ENCODE peak calls at places on chromosomes 4 and X, in seven cellular contexts. R is activated CD8-positive, alpha-beta T cell treated with anti-CD3 and anti-CD28 coated beads for 36 hours; Z is neural crest cell; M is CD4-positive, alpha-beta T cell; Q is heart right ventricle; O is mammary epithelial cell; X is spleen. U is an unnamed sample.

GRCh38 chrX:52576946-52577345 is 60.1 kb upstream of the XAGE1B start:
- DNase-seq in R (no peak), X (no peak), O (peak; percentile 46), Q (no peak), M (no peak), Z (no peak), U (no peak)

GRCh38 chr4:1246111-1246881 is 2.6 kb downstream of the CTBP1 start:
- DNase-seq in O (peak; percentile 8), X (peak; percentile 78), Z (no peak), R (peak; percentile 48), M (no peak), Q (no peak), U (peak; percentile 8)

GRCh38 chrX:69618803-69619202 is 2.9 kb downstream of the EDA start:
- DNase-seq in Q (peak; percentile 25), Z (no peak), R (peak; percentile 8), M (no peak), O (no peak), X (no peak), U (no peak)

GRCh38 chrX:44947995-44948394 is 75.0 kb downstream of the KDM6A start:
- DNase-seq in X (no peak), Q (no peak), R (no peak), M (no peak), O (no peak), Z (no peak), U (no peak)

GRCh38 chr4:158915683-158916241 is 146.9 kb downstream of the FNIP2 start:
- DNase-seq in X (no peak), R (no peak), O (no peak), Z (no peak), Q (no peak), M (no peak), U (no peak)

GRCh38 chrX:39011454-39012204 is 210.4 kb downstream of the MID1IP1 start:
- DNase-seq in O (peak; percentile 16), X (no peak), Q (peak; percentile 10), M (no peak), R (no peak), Z (no peak), U (no peak)

GRCh38 chrX:15579778-15580747 is 20.7 kb downstream of the ACE2 start:
- DNase-seq in Q (peak; percentile 37), X (no peak), M (no peak), R (no peak), Z (no peak), O (peak; percentile 44), U (no peak)

GRCh38 chr4:163382178-163382869 is 38.6 kb downstream of the NPY5R start:
- DNase-seq in Z (no peak), M (no peak), O (no peak), R (no peak), X (no peak), Q (no peak), U (no peak)

GRCh38 chr4:159026329-159026728 is 76.5 kb upstream of the RAPGEF2 start:
- DNase-seq in X (no peak), M (no peak), O (no peak), R (no peak), Q (no peak), Z (no peak), U (no peak)

GRCh38 chr4:8028884-8029568 is 89.4 kb upstream of the AFAP1 start:
- DNase-seq in X (no peak), Z (no peak), Q (no peak), M (no peak), O (no peak), R (no peak), U (no peak)

GRCh38 chrX:10441464-10441863 is 178.9 kb downstream of the MID1 start:
- DNase-seq in R (no peak), Q (no peak), Z (no peak), X (no peak), M (no peak), O (no peak), U (no peak)

GRCh38 chrX:68648960-68649359 is 1.5 kb downstream of the STARD8 start:
- DNase-seq in Q (no peak), R (no peak), X (no peak), M (no peak), Z (no peak), O (no peak), U (no peak)

GRCh38 chrX:139475432-139475831 is 55.1 kb upstream of the F9 start:
- DNase-seq in R (no peak), X (no peak), Z (no peak), M (no peak), O (no peak), Q (no peak), U (no peak)

GRCh38 chrX:49129427-49129826 is 5.9 kb upstream of the GPKOW start:
- DNase-seq in R (no peak), M (no peak), Z (no peak), O (no peak), Q (no peak), X (no peak), U (no peak)

GRCh38 chrX:27491397-27491796 is 28.3 kb upstream of the PPP4R3C start:
- DNase-seq in Q (no peak), O (no peak), X (no peak), R (no peak), M (no peak), Z (no peak), U (no peak)

GRCh38 chr4:121778991-121779628 is 14.1 kb upstream of the SMIM43 start:
- DNase-seq in M (no peak), Q (no peak), O (no peak), R (no peak), Z (no peak), X (no peak), U (no peak)

GRCh38 chrX:136689441-136689840 is 41.5 kb downstream of the CD40LG start:
- DNase-seq in Z (no peak), X (no peak), O (peak; percentile 26), R (peak; percentile 22), M (no peak), Q (no peak), U (no peak)

GRCh38 chr4:73704314-73705055 is 35.9 kb upstream of the CXCL8 start:
- DNase-seq in R (peak; percentile 1), Q (peak; percentile 69), M (no peak), X (no peak), O (peak; percentile 99), Z (no peak), U (no peak)

GRCh38 chr4:41748788-41749445 is 392 bp upstream of the PHOX2B start:
- DNase-seq in R (no peak), Z (no peak), X (no peak), Q (no peak), M (no peak), O (no peak), U (no peak)

GRCh38 chr4:163748474-163748873 is 254.0 kb downstream of the TMA16 start:
- DNase-seq in Z (no peak), O (peak; percentile 22), M (no peak), R (no peak), X (no peak), Q (no peak), U (no peak)

GRCh38 chr4:186724048-186724860 is 598 bp upstream of the FAT1 start:
- DNase-seq in R (no peak), Z (peak; percentile 42), M (no peak), Q (peak; percentile 42), O (peak; percentile 39), X (no peak), U (peak; percentile 32)

GRCh38 chr4:99013402-99013843 is 17.9 kb downstream of the METAP1 start:
- DNase-seq in Z (no peak), X (no peak), M (no peak), Q (peak; percentile 43), R (no peak), O (no peak), U (no peak)
- TF ChIP-seq CTCF in Z (no peak), X (no peak), M (no peak), Q (no peak), R (no peak), O (no peak), U (no peak)

GRCh38 chrX:56978172-56978571 is 17.2 kb downstream of the SPIN3 start:
- DNase-seq in O (peak; percentile 63), Z (peak; percentile 12), Q (peak; percentile 5), R (peak; percentile 44), X (no peak), M (peak; percentile 12), U (no peak)
- TF ChIP-seq CTCF in O (peak; percentile 78), Z (peak; percentile 69), Q (peak; percentile 59), R (peak; percentile 48), X (peak; percentile 40), M (peak; percentile 52), U (peak; percentile 55)

GRCh38 chr4:20298986-20299385 is 47.3 kb downstream of the SLIT2 start:
- DNase-seq in X (no peak), Q (no peak), Z (no peak), R (no peak), M (no peak), O (no peak), U (no peak)

GRCh38 chr4:20301161-20301560 is 49.5 kb downstream of the SLIT2 start:
- DNase-seq in M (no peak), Q (no peak), Z (no peak), X (no peak), R (no peak), O (no peak), U (no peak)

GRCh38 chr4:20297246-20297645 is 45.5 kb downstream of the SLIT2 start:
- DNase-seq in X (no peak), R (no peak), O (no peak), M (no peak), Q (no peak), Z (no peak), U (no peak)

GRCh38 chr4:20297800-20298199 is 46.1 kb downstream of the SLIT2 start:
- DNase-seq in M (no peak), Q (no peak), Z (no peak), X (no peak), R (no peak), O (no peak), U (no peak)

DNA sequence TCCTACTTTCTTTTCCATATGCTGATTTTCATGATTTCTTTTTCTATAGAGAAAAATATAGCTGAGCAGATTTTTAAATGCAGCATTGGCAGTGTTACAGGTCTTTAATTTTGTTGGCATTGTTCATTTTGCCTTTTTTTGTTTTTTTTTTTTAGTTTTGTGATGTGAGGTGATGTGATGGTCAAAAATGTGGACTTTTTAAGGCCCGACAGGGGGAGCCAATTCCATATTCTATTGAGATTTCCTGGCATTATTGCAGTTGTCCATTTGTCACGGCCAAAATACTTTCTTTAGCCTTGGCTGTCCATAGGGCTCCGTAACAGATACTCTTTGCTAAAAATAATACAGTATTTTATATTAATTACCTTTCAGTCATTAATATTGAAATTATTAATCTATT is 47.8 kb downstream of the SLIT2 start:
- DNase-seq in Z (no peak), M (no peak), X (no peak), R (no peak), O (no peak), Q (no peak), U (no peak)
- TF ChIP-seq CTCF in Z (peak; percentile 59), M (no peak), X (no peak), R (no peak), O (peak; percentile 40), Q (peak; percentile 41), U (peak; percentile 51)

GRCh38 chr4:123351713-123352112 is 44.9 kb upstream of the SPRY1 start:
- DNase-seq in Z (no peak), M (no peak), X (no peak), Q (no peak), R (no peak), O (no peak), U (peak; percentile 20)

GRCh38 chr4:123352240-123352945 is 44.2 kb upstream of the SPRY1 start:
- DNase-seq in M (no peak), R (no peak), X (no peak), Q (peak; percentile 45), O (peak; percentile 91), Z (no peak), U (no peak)

GRCh38 chr4:123349401-123350190 is 47.0 kb upstream of the SPRY1 start:
- DNase-seq in M (no peak), Q (no peak), X (no peak), O (no peak), Z (no peak), R (no peak), U (no peak)

GRCh38 chr4:123350726-123351125 is 45.9 kb upstream of the SPRY1 start:
- DNase-seq in R (no peak), X (no peak), Z (no peak), M (no peak), Q (no peak), O (no peak), U (no peak)

GRCh38 chr4:123350191-123350544 is 46.4 kb upstream of the SPRY1 start:
- DNase-seq in O (peak; percentile 75), M (no peak), Z (no peak), R (peak; percentile 8), X (no peak), Q (no peak), U (no peak)
- TF ChIP-seq CTCF in O (peak; percentile 42), M (no peak), Z (no peak), R (peak; percentile 12), X (no peak), Q (no peak), U (peak; percentile 48)

U was measured in progenitor cell of endocrine pancreas.